ENCODE peak calls at places on chromosomes 16 and 17, in four cellular contexts. D is A549, J is heart left ventricle, N is brain microvascular endothelial cell. P is an unnamed sample.

GRCh38 chr17:38604479-38605229 is 1.1 kb downstream of the SRCIN1 start:
- DNase-seq in D (peak), J (no peak), N (no peak), P (no peak)

GRCh38 chr16:7398536-7398935 is 65.9 kb downstream of the RBFOX1 start:
- DNase-seq in D (no peak), J (no peak), N (no peak), P (no peak)

GRCh38 chr17:35312790-35313711 is 60.4 kb downstream of the SLFN11 start:
- DNase-seq in D (peak), J (peak), N (peak), P (peak)

GRCh38 chr17:2937331-2938003 is 125.9 kb downstream of the OR1D5 start:
- DNase-seq in D (no peak), J (no peak), N (no peak), P (peak)

GRCh38 chr17:38693700-38694329 is 11.3 kb upstream of the MLLT6 start:
- DNase-seq in D (no peak), J (peak), N (no peak), P (peak)

GRCh38 chr17:15516150-15516549 is 47.1 kb downstream of the TVP23C start:
- DNase-seq in D (no peak), J (no peak), N (peak), P (peak)

GRCh38 chr17:21376835-21377690 is 906 bp downstream of the KCNJ12 start:
- DNase-seq in D (peak), J (no peak), N (peak), P (no peak)

GRCh38 chr16:86594712-86595111 is 16.4 kb downstream of the FOXL1 start:
- DNase-seq in D (no peak), J (no peak), N (no peak), P (no peak)

GRCh38 chr16:74296120-74296464 is 522 bp upstream of the PSMD7 start:
- DNase-seq in D (no peak), J (no peak), N (no peak), P (no peak)

GRCh38 chr16:50246299-50247122 is 19.8 kb upstream of the ADCY7 start:
- DNase-seq in D (no peak), J (no peak), N (no peak), P (no peak)

GRCh38 chr16:28309811-28310311 is 17.5 kb downstream of the SBK1 start:
- DNase-seq in D (no peak), J (no peak), N (no peak), P (no peak)

GRCh38 chr16:19657831-19658230 is 60.2 kb downstream of the KNOP1 start:
- DNase-seq in D (no peak), J (no peak), N (no peak), P (no peak)

GRCh38 chr16:49750341-49751011 is 105.4 kb downstream of the ZNF423 start:
- DNase-seq in D (no peak), J (no peak), N (no peak), P (no peak)

GRCh38 chr16:534856-535445 is 7.4 kb downstream of the CAPN15 start:
- DNase-seq in D (no peak), J (no peak), N (no peak), P (no peak)

GRCh38 chr16:2795714-2796143 is 2.5 kb upstream of the PRSS41 start:
- DNase-seq in D (no peak), J (no peak), N (no peak), P (no peak)

GRCh38 chr17:31573047-31573446 is 181.6 kb downstream of the RAB11FIP4 start:
- DNase-seq in D (no peak), J (no peak), N (no peak), P (no peak)

GRCh38 chr16:11325404-11326083 is 19.7 kb upstream of the RMI2 start:
- DNase-seq in D (no peak), J (no peak), N (no peak), P (no peak)

GRCh38 chr17:43316522-43317142 is 82.2 kb upstream of the ARL4D start:
- DNase-seq in D (no peak), J (no peak), N (no peak), P (no peak)

GRCh38 chr17:41565338-41565737 is 6.5 kb downstream of the KRT9 start:
- DNase-seq in D (no peak), J (no peak), N (no peak), P (no peak)

GRCh38 chr17:74877592-74878543 is 5.1 kb upstream of the FDXR start:
- DNase-seq in D (no peak), J (no peak), N (no peak), P (no peak)

GRCh38 chr17:2926019-2926650 is 129.9 kb downstream of the RAP1GAP2 start:
- DNase-seq in D (no peak), J (no peak), N (no peak), P (no peak)

GRCh38 chr17:79666111-79666510 is 55.3 kb upstream of the RBFOX3 start:
- DNase-seq in D (no peak), J (no peak), N (no peak), P (no peak)

DNA sequence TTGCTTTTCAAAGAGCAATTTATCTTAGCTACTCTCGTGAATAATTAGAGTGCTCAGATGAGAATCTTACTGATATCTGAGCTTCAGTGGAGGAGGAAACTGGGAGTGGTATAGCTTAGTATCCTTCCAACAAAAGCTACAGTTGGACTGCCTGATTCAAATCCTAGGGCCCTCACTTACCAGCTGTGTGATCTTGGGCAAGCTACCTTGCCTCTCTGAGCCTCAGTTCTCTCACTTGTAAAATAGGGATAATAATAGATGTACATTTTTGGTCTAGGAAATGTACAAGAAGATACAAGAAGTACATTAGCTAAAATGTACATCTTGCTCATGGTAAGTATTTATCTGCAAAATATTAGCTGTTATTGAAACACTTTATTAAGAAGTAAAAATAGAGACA is 502.0 kb downstream of the HAPSTR1 start:
- DNase-seq in D (no peak), J (no peak), N (no peak), P (no peak)
- H3K4me3 ChIP-seq in D (no peak), J (no peak), N (no peak), P (no peak)

GRCh38 chr17:33647976-33648375 is 354.9 kb upstream of the ASIC2 start:
- DNase-seq in D (peak), J (no peak), N (peak), P (no peak)
- TF ChIP-seq CTCF in D (peak), J (no peak), N (peak), P (peak)

GRCh38 chr17:39792523-39793221 is 54.9 kb downstream of the GRB7 start:
- DNase-seq in D (no peak), J (no peak), N (no peak), P (no peak)
- H3K4me3 ChIP-seq in D (no peak), J (no peak), N (no peak), P (no peak)

DNA sequence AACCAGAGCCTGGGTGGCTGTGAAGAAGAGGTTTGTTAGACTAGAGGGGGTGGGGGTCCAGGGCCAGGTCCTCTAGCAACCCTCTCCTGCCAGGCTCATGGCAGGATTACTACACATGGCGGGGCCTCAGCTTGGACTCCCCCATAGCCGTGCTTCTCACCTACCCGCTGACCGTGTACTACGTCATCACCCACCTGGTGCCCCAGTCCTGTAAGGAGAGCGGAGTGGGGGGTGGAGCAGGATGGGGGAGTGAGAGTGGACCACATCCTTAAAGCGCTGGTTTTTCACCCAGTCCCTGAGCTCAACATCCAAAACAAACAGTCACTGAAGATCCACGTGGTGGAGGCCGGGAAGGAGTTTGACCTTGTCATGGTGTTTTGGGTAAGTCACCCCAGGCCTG is 4.2 kb upstream of the CXCL16 start:
- DNase-seq in D (no peak), J (no peak), N (no peak), P (no peak)
- TF ChIP-seq CTCF in D (no peak), J (no peak), N (no peak), P (no peak)

GRCh38 chr17:50469671-50470305 is 1.1 kb upstream of the CHAD start:
- DNase-seq in D (no peak), J (no peak), N (no peak), P (no peak)

GRCh38 chr17:50469005-50469605 is 425 bp upstream of the CHAD start:
- DNase-seq in D (no peak), J (no peak), N (no peak), P (peak)

GRCh38 chr17:50467114-50467854 is 1.4 kb downstream of the CHAD start:
- DNase-seq in D (no peak), J (no peak), N (no peak), P (no peak)

GRCh38 chr17:50467855-50468119 is 893 bp downstream of the CHAD start:
- DNase-seq in D (no peak), J (no peak), N (no peak), P (no peak)

GRCh38 chr17:50468120-50469004 is at the start of gene CHAD:
- DNase-seq in D (no peak), J (no peak), N (no peak), P (peak)
- H3K4me3 ChIP-seq in D (no peak), J (peak), N (peak), P (peak)